ENCODE peak calls at places on chromosomes 4 and X, in four cellular contexts. R is AML-193, T is GM04504, K is coronary artery. C is an unnamed sample.

GRCh38 chr4:107699466-107700206 is 20.4 kb downstream of the PAPSS1 start:
- DNase-seq in K (no peak), R (no peak), T (no peak), C (no peak)

GRCh38 chrX:13851996-13852695 is 35.3 kb upstream of the GPM6B start:
- DNase-seq in R (peak), K (no peak), T (no peak), C (no peak)

GRCh38 chr4:17234678-17235077 is 277.2 kb downstream of the QDPR start:
- DNase-seq in K (no peak), R (no peak), T (no peak), C (no peak)

GRCh38 chr4:170827562-170828260 is 738.0 kb upstream of the AADAT start:
- DNase-seq in R (no peak), K (no peak), T (no peak), C (no peak)

GRCh38 chr4:35559559-35560365 is 684.6 kb downstream of the ARAP2 start:
- DNase-seq in T (no peak), K (peak), R (no peak), C (no peak)

GRCh38 chr4:70838400-70838971 is 1.2 kb downstream of the GRSF1 start:
- DNase-seq in K (no peak), T (no peak), R (no peak), C (no peak)

GRCh38 chrX:154486052-154486395 is 391 bp downstream of the UBL4A start:
- DNase-seq in R (no peak), K (no peak), T (no peak), C (no peak)

GRCh38 chr4:33882246-33882990 is 2361.9 kb downstream of the ARAP2 start:
- DNase-seq in T (peak), R (no peak), K (no peak), C (no peak)

GRCh38 chr4:101200561-101200960 is 146.8 kb downstream of the PPP3CA start:
- DNase-seq in K (no peak), T (peak), R (peak), C (no peak)

GRCh38 chr4:139584784-139585183 is 28.8 kb upstream of the SETD7 start:
- DNase-seq in T (no peak), R (no peak), K (no peak), C (no peak)

GRCh38 chr4:148444296-148445070 is 2.3 kb upstream of the NR3C2 start:
- DNase-seq in R (no peak), K (no peak), T (no peak), C (no peak)

GRCh38 chr4:77172336-77172735 is 15.3 kb downstream of the CCNG2 start:
- DNase-seq in T (peak), K (no peak), R (no peak), C (no peak)

GRCh38 chrX:86604620-86605019 is 456.4 kb downstream of the DACH2 start:
- DNase-seq in K (no peak), T (no peak), R (no peak), C (no peak)

GRCh38 chrX:136193771-136194170 is 46.4 kb downstream of the FHL1 start:
- DNase-seq in T (no peak), K (no peak), R (no peak), C (no peak)

GRCh38 chr4:30719363-30720020 is 677 bp upstream of the PCDH7 start:
- DNase-seq in R (no peak), T (no peak), K (peak), C (peak)

GRCh38 chr4:109462297-109462696 is 28.7 kb downstream of the SEC24B start:
- DNase-seq in T (no peak), K (no peak), R (peak), C (no peak)

GRCh38 chr4:1499465-1499864 is 93.2 kb upstream of the NKX1-1 start:
- DNase-seq in R (no peak), T (no peak), K (no peak), C (peak)

GRCh38 chrX:40314070-40314469 is 216.3 kb upstream of the BCOR start:
- DNase-seq in T (no peak), R (no peak), K (no peak), C (no peak)

GRCh38 chrX:107710617-107711391 is 64.8 kb downstream of the TSC22D3 start:
- DNase-seq in T (peak), K (peak), R (peak), C (peak)

GRCh38 chr4:169017971-169018370 is 7.9 kb upstream of the CBR4 start:
- DNase-seq in T (no peak), K (no peak), R (no peak), C (no peak)

GRCh38 chr4:61638600-61638999 is 438.5 kb downstream of the ADGRL3 start:
- DNase-seq in R (no peak), T (no peak), K (no peak), C (no peak)

GRCh38 chrX:150558424-150558823 is 10.0 kb upstream of the MTM1 start:
- DNase-seq in K (no peak), T (no peak), R (no peak), C (no peak)

GRCh38 chrX:103309860-103310591 is 764 bp downstream of the BEX2 start:
- DNase-seq in R (no peak), T (no peak), K (no peak), C (no peak)

GRCh38 chr4:75924309-75924708 is 16.5 kb downstream of the NAAA start:
- DNase-seq in T (no peak), R (no peak), K (no peak), C (no peak)

GRCh38 chr4:80594696-80595095 is 259.2 kb downstream of the CFAP299 start:
- DNase-seq in T (no peak), R (no peak), K (no peak), C (no peak)

GRCh38 chrX:25872786-25873185 is 265.4 kb upstream of the MAGEB18 start:
- DNase-seq in K (no peak), R (no peak), T (no peak), C (no peak)

GRCh38 chrX:40012039-40012799 is 85.5 kb downstream of the BCOR start:
- DNase-seq in K (no peak), T (no peak), R (no peak), C (no peak)

GRCh38 chr4:168337550-168337940 is 19.0 kb upstream of the DDX60 start:
- DNase-seq in K (no peak), T (no peak), R (no peak), C (no peak)

GRCh38 chrX:123859409-123859827 is 435 bp upstream of the XIAP start:
- DNase-seq in R (peak), T (no peak), K (no peak), C (peak)

GRCh38 chrX:39577976-39578962 is 519.5 kb downstream of the BCOR start:
- DNase-seq in R (no peak), K (no peak), T (no peak), C (no peak)

GRCh38 chr4:150033937-150034336 is 44.3 kb upstream of the DCLK2 start:
- DNase-seq in T (no peak), K (no peak), R (no peak), C (no peak)

GRCh38 chr4:56976283-56976877 is 1.0 kb downstream of the NOA1 start:
- DNase-seq in R (no peak), T (no peak), K (no peak), C (no peak)

GRCh38 chr4:22190855-22191254 is 242.3 kb upstream of the KCNIP4 start:
- DNase-seq in K (no peak), R (no peak), T (no peak), C (no peak)

GRCh38 chr4:40548256-40548655 is 81.4 kb downstream of the RBM47 start:
- DNase-seq in R (no peak), T (no peak), K (no peak), C (no peak)

GRCh38 chr4:1928356-1929235 is 57.4 kb downstream of the NSD2 start:
- DNase-seq in K (no peak), T (no peak), R (no peak), C (no peak)

GRCh38 chrX:13759152-13759718 is 24.7 kb downstream of the OFD1 start:
- DNase-seq in R (no peak), K (no peak), T (no peak), C (no peak)

GRCh38 chr4:126969360-126969759 is 663.4 kb upstream of the INTU start:
- DNase-seq in T (no peak), R (no peak), K (no peak), C (no peak)

C was measured in cardiac septum.